ENCODE peak calls at places on chromosomes 2 and 18, in five cellular contexts. One of them, this sample, is unnamed.

GRCh38 chr18:8844721-8845148 is 139.4 kb downstream of the MTCL1 start:
- DNase-seq in neural progenitor cell: no peak
- DNase-seq in K562: no peak
- DNase-seq in foreskin keratinocyte: peak
- DNase-seq in mammary epithelial cell: peak
- DNase-seq in this sample: no peak

GRCh38 chr2:168220971-168221819 is 26.2 kb downstream of the STK39 start:
- DNase-seq in K562: no peak
- DNase-seq in foreskin keratinocyte: peak
- DNase-seq in mammary epithelial cell: peak
- DNase-seq in neural progenitor cell: no peak
- DNase-seq in this sample: no peak

GRCh38 chr18:47413327-47413726 is 161.9 kb upstream of the SKOR2 start:
- DNase-seq in foreskin keratinocyte: no peak
- DNase-seq in K562: no peak
- DNase-seq in neural progenitor cell: no peak
- DNase-seq in mammary epithelial cell: no peak
- DNase-seq in this sample: no peak

GRCh38 chr2:106536490-106536889 is 49.3 kb downstream of the CD8B2 start:
- DNase-seq in foreskin keratinocyte: no peak
- DNase-seq in mammary epithelial cell: no peak
- DNase-seq in K562: no peak
- DNase-seq in neural progenitor cell: no peak
- DNase-seq in this sample: no peak

GRCh38 chr2:112542974-112543760 is 902 bp downstream of the POLR1B start:
- DNase-seq in neural progenitor cell: peak
- DNase-seq in mammary epithelial cell: peak
- DNase-seq in foreskin keratinocyte: peak
- DNase-seq in K562: no peak
- DNase-seq in this sample: no peak

GRCh38 chr18:2826581-2826980 is 20.2 kb upstream of the EMILIN2 start:
- DNase-seq in foreskin keratinocyte: no peak
- DNase-seq in neural progenitor cell: no peak
- DNase-seq in mammary epithelial cell: no peak
- DNase-seq in K562: no peak
- DNase-seq in this sample: no peak

GRCh38 chr18:58796205-58796604 is 68.5 kb upstream of the ZNF532 start:
- DNase-seq in K562: no peak
- DNase-seq in foreskin keratinocyte: no peak
- DNase-seq in mammary epithelial cell: no peak
- DNase-seq in neural progenitor cell: no peak
- DNase-seq in this sample: no peak

GRCh38 chr2:200471324-200471848 is 38.5 kb downstream of the KCTD18 start:
- DNase-seq in neural progenitor cell: peak
- DNase-seq in mammary epithelial cell: peak
- DNase-seq in K562: no peak
- DNase-seq in foreskin keratinocyte: no peak
- DNase-seq in this sample: no peak

GRCh38 chr2:32008811-32009478 is 1.9 kb downstream of the MEMO1 start:
- DNase-seq in foreskin keratinocyte: peak
- DNase-seq in mammary epithelial cell: peak
- DNase-seq in neural progenitor cell: peak
- DNase-seq in K562: no peak
- DNase-seq in this sample: peak

GRCh38 chr2:190162851-190163250 is 100.3 kb upstream of the MSTN start:
- DNase-seq in neural progenitor cell: no peak
- DNase-seq in K562: no peak
- DNase-seq in mammary epithelial cell: no peak
- DNase-seq in foreskin keratinocyte: no peak
- DNase-seq in this sample: no peak

GRCh38 chr2:2902551-2903216 is 474.9 kb downstream of the EIPR1 start:
- DNase-seq in K562: no peak
- DNase-seq in mammary epithelial cell: no peak
- DNase-seq in neural progenitor cell: no peak
- DNase-seq in foreskin keratinocyte: no peak
- DNase-seq in this sample: no peak

GRCh38 chr18:63342206-63342605 is 22.6 kb upstream of the BCL2 start:
- DNase-seq in mammary epithelial cell: no peak
- DNase-seq in K562: peak
- DNase-seq in foreskin keratinocyte: peak
- DNase-seq in neural progenitor cell: peak
- DNase-seq in this sample: no peak

DNA sequence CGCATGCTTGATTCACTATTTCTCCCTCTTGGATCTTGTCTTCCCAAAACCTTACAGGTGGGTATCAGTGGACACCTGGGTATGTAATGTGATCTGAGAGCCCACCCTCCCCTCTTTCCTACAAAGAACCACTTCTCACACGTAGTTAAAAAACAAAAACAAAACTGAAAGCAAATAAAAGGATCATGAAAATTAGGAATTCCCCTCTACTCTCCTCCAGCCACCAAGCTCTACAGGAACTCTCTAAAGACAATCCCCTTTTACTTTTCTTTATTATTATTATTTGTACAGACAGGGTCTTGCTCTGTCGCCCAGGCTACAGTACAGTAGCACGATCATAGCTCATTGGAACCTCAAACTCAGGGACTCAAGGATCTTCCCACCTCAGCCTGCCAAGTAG is 40.8 kb upstream of the MYO1B start:
- DNase-seq in mammary epithelial cell: no peak
- DNase-seq in K562: no peak
- DNase-seq in neural progenitor cell: no peak
- DNase-seq in foreskin keratinocyte: no peak
- DNase-seq in this sample: no peak
- H3K27ac ChIP-seq in mammary epithelial cell: peak
- H3K27ac ChIP-seq in K562: no peak
- H3K27ac ChIP-seq in neural progenitor cell: no peak
- H3K27ac ChIP-seq in foreskin keratinocyte: peak
- H3K27ac ChIP-seq in this sample: peak

DNA sequence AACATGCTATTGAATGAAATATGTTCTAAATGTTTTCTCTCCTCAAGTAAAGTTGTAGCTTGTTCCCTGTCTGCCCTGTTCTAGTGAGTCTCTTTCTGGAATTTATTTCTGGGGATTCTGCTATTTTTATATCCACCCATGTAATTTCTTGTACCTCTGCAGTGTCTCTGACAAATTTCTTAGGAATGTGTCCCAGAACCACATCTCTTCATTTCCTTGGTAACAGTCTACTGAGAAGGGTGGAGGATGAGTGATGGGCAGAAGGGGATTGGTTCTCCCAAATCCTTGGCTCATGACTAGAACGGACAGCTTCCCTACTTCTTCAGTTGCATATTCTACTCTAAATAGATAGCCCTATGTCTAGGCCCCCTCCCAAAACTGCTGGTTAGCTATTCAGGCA is 490.6 kb upstream of the LINC00305 start:
- DNase-seq in K562: no peak
- DNase-seq in mammary epithelial cell: no peak
- DNase-seq in foreskin keratinocyte: peak
- DNase-seq in neural progenitor cell: no peak
- DNase-seq in this sample: no peak
- H3K27ac ChIP-seq in K562: no peak
- H3K27ac ChIP-seq in mammary epithelial cell: no peak
- H3K27ac ChIP-seq in foreskin keratinocyte: no peak
- H3K27ac ChIP-seq in neural progenitor cell: no peak
- H3K27ac ChIP-seq in this sample: no peak

DNA sequence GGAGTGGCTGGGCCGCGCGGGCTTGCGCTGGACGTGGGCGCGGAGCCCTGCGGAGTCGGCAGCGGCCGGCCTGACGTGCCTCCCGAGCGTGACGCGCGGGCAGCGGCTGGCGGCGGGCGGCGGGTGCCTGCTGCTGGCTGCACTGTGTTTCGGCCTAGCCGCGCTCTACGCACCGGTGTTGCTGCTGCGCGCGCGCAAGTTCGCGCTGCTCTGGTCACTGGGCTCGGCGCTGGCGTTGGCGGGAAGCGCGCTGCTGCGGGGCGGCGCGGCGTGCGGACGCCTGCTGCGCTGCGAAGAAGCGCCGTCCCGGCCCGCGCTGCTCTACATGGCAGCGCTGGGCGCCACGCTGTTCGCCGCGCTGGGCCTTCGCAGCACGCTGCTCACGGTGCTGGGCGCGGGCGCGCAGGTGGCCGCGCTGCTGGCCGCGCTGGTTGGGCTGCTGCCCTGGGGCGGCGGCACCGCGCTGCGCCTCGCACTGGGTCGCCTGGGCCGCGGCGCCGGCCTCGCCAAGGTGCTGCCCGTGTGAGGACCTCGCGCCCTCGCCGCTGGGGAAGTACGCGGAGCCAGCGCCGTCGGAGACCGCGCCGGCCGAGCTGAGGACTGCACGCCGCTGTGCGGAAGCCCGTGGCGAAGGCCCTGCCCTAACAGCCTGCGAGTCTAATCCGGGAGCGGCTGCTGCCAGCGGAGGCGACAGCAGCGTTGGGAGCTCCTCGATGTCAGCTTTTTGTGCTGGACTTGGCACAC is 526 bp downstream of the SFT2D3 start:
- DNase-seq in neural progenitor cell: peak
- DNase-seq in K562: peak
- DNase-seq in foreskin keratinocyte: peak
- DNase-seq in mammary epithelial cell: peak
- DNase-seq in this sample: peak
- H3K27ac ChIP-seq in neural progenitor cell: peak
- H3K27ac ChIP-seq in K562: peak
- H3K27ac ChIP-seq in foreskin keratinocyte: peak
- H3K27ac ChIP-seq in mammary epithelial cell: peak
- H3K27ac ChIP-seq in this sample: peak

DNA sequence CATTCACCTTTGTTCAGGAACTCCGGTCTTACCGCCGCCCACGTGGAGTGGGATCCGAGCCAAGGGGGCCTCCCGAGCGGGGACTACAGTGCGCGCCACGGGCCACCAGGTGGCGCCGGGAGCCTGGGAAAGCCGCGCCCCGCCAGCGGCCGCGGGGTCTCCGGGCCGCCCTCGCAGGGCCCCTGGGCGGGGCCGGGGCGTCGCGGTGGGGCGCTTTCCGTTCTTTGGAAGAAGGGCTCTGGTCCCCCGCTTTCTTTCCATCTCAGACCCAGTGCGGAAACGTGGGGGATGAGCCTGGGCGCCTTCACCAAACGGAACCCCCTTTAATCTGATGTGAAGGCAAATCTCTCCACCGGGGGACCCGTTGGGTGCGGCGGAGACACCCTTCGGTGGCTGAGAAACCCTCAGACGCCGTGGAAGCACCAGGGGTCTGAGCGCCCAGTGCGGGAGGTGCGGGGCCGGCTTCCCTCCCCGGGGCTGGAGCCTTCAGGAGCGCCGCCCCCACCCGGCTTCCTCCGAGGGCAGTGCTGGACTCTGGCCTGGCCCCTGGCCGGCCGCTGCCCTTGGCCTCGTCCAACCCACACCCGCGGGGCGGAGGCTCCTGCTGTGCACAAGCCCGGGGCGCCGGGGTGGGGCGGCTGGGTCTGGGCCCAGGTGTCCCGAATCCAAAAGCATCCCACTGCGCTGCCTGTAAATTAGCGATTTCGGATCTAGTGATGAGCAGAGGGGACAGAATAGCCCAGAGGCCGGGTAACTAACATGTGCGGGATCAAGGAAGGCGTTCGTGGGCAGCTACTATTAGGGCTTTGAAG is 44.6 kb downstream of the GORASP2 start:
- DNase-seq in K562: peak
- DNase-seq in neural progenitor cell: peak
- DNase-seq in mammary epithelial cell: peak
- DNase-seq in foreskin keratinocyte: peak
- DNase-seq in this sample: peak
- H3K27ac ChIP-seq in K562: peak
- H3K27ac ChIP-seq in neural progenitor cell: no peak
- H3K27ac ChIP-seq in mammary epithelial cell: peak
- H3K27ac ChIP-seq in foreskin keratinocyte: peak
- H3K27ac ChIP-seq in this sample: peak

GRCh38 chr2:26916128-26916692 is 54.2 kb upstream of the MAPRE3 start:
- DNase-seq in mammary epithelial cell: no peak
- DNase-seq in neural progenitor cell: no peak
- DNase-seq in K562: no peak
- DNase-seq in foreskin keratinocyte: no peak
- DNase-seq in this sample: no peak

GRCh38 chr2:26915316-26915715 is 55.1 kb upstream of the MAPRE3 start:
- DNase-seq in foreskin keratinocyte: no peak
- DNase-seq in neural progenitor cell: no peak
- DNase-seq in K562: no peak
- DNase-seq in mammary epithelial cell: no peak
- DNase-seq in this sample: no peak

GRCh38 chr2:26913599-26914285 is 56.7 kb upstream of the MAPRE3 start:
- DNase-seq in mammary epithelial cell: no peak
- DNase-seq in neural progenitor cell: peak
- DNase-seq in K562: no peak
- DNase-seq in foreskin keratinocyte: no peak
- DNase-seq in this sample: no peak

GRCh38 chr2:26914963-26915310 is 55.5 kb upstream of the MAPRE3 start:
- DNase-seq in mammary epithelial cell: no peak
- DNase-seq in neural progenitor cell: no peak
- DNase-seq in foreskin keratinocyte: no peak
- DNase-seq in K562: no peak
- DNase-seq in this sample: no peak

GRCh38 chr2:26914286-26914962 is 56.0 kb upstream of the MAPRE3 start:
- DNase-seq in mammary epithelial cell: no peak
- DNase-seq in K562: no peak
- DNase-seq in foreskin keratinocyte: no peak
- DNase-seq in neural progenitor cell: peak
- DNase-seq in this sample: no peak
- H3K27ac ChIP-seq in mammary epithelial cell: no peak
- H3K27ac ChIP-seq in K562: no peak
- H3K27ac ChIP-seq in foreskin keratinocyte: no peak
- H3K27ac ChIP-seq in neural progenitor cell: peak
- H3K27ac ChIP-seq in this sample: no peak

GRCh38 chr2:159045545-159046454 is 77.4 kb downstream of the TANC1 start:
- DNase-seq in foreskin keratinocyte: no peak
- DNase-seq in neural progenitor cell: no peak
- DNase-seq in K562: no peak
- DNase-seq in mammary epithelial cell: no peak
- DNase-seq in this sample: no peak
- H3K27ac ChIP-seq in foreskin keratinocyte: peak
- H3K27ac ChIP-seq in neural progenitor cell: no peak
- H3K27ac ChIP-seq in K562: no peak
- H3K27ac ChIP-seq in mammary epithelial cell: peak
- H3K27ac ChIP-seq in this sample: peak

DNA sequence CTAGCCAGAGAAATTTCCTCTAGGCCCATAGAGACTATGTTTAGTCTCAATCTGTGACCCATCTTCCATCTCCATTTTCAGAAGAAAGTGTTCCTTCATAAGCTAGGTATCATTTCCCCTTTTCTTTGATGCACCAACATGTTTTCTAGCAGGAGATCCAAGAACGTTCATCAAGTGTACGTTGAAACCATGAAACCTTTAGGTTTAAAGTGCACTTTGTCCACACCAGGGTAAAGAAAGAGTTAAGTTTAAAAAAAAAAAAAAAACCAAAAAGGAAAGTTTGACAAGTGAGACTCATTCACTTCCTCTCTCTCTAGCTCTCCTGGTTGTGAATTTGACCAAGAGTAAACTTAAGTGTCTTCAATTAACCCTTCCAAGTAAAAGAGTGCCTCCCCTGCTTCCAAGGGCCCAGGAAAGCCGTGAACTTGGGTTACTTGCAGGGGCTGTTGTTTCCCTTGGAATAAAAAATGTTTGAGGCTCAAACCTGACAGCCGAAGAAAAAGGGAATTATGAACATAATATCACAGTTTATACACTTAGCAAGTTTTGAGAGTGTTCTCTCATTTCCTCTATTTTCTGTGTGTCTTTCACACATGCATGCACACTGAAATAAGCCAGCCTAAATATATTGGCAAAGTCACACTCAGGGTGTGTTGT is 56.7 kb downstream of the LBH start:
- DNase-seq in foreskin keratinocyte: no peak
- DNase-seq in K562: no peak
- DNase-seq in mammary epithelial cell: no peak
- DNase-seq in neural progenitor cell: no peak
- DNase-seq in this sample: no peak
- H3K27ac ChIP-seq in foreskin keratinocyte: no peak
- H3K27ac ChIP-seq in K562: no peak
- H3K27ac ChIP-seq in mammary epithelial cell: no peak
- H3K27ac ChIP-seq in neural progenitor cell: no peak
- H3K27ac ChIP-seq in this sample: no peak

GRCh38 chr2:64228126-64228678 is 84.0 kb upstream of the PELI1 start:
- DNase-seq in K562: peak
- DNase-seq in neural progenitor cell: peak
- DNase-seq in foreskin keratinocyte: peak
- DNase-seq in mammary epithelial cell: peak
- DNase-seq in this sample: peak
- H3K27ac ChIP-seq in K562: peak
- H3K27ac ChIP-seq in neural progenitor cell: no peak
- H3K27ac ChIP-seq in foreskin keratinocyte: peak
- H3K27ac ChIP-seq in mammary epithelial cell: no peak
- H3K27ac ChIP-seq in this sample: peak

This sample was measured in pancreas.